ENCODE peak calls at places on chromosomes 16 and 17, in five cellular contexts. I is left ventricle myocardium inferior, Z is aorta, C is A549, F is right cardiac atrium. X is an unnamed sample. For H3K9me3 and H3K4me1, the result is how much of the 10 kb centered on the place peaks cover.

GRCh38 chr16:57265850-57266530 is 18.5 kb downstream of the PLLP start:
- DNase-seq in I (peak), Z (peak), C (no peak), F (peak), X (peak)

GRCh38 chr17:38509008-38509771 is 80.9 kb downstream of the ARHGAP23 start:
- DNase-seq in I (peak), Z (peak), C (peak), F (peak), X (peak)

GRCh38 chr17:18988546-18989173 is 15.9 kb downstream of the FAM83G start:
- DNase-seq in I (no peak), Z (no peak), C (no peak), F (peak), X (no peak)

GRCh38 chr17:47882247-47882646 is 13.8 kb upstream of the SP2 start:
- DNase-seq in I (no peak), Z (peak), C (no peak), F (no peak), X (no peak)

GRCh38 chr17:48541574-48542113 is 3.3 kb downstream of the HOXB2 start:
- DNase-seq in I (peak), Z (peak), C (no peak), F (peak), X (peak)

GRCh38 chr16:4945560-4946502 is 8.9 kb upstream of the PPL start:
- DNase-seq in I (peak), Z (peak), C (peak), F (peak), X (no peak)

GRCh38 chr16:3611145-3611977 is at the start of gene SLX4:
- DNase-seq in I (peak), Z (peak), C (peak), F (peak), X (peak)

GRCh38 chr17:80987941-80988461 is 3.6 kb upstream of the CHMP6 start:
- DNase-seq in I (peak), Z (no peak), C (no peak), F (peak), X (no peak)

GRCh38 chr17:9241371-9241712 is 220.0 kb downstream of the NTN1 start:
- DNase-seq in I (peak), Z (peak), C (no peak), F (peak), X (no peak)

GRCh38 chr16:8655184-8655717 is 19.2 kb upstream of the ABAT start:
- DNase-seq in I (no peak), Z (no peak), C (no peak), F (no peak), X (peak)

GRCh38 chr16:80084163-80084562 is 456.6 kb upstream of the DYNLRB2 start:
- DNase-seq in I (no peak), Z (no peak), C (no peak), F (peak), X (no peak)

GRCh38 chr16:47017636-47018035 is 44.2 kb upstream of the DNAJA2 start:
- DNase-seq in I (no peak), Z (no peak), C (no peak), F (no peak), X (no peak)

GRCh38 chr16:87150359-87151280 is 166.6 kb downstream of the C16orf95 start:
- DNase-seq in I (no peak), Z (no peak), C (no peak), F (no peak), X (no peak)

GRCh38 chr16:87146676-87147075 is 170.5 kb downstream of the C16orf95 start:
- DNase-seq in I (no peak), Z (peak), C (no peak), F (no peak), X (no peak)

GRCh38 chr16:87145181-87146176 is 171.7 kb downstream of the C16orf95 start:
- DNase-seq in I (no peak), Z (peak), C (no peak), F (no peak), X (no peak)

GRCh38 chr16:87152221-87152755 is 164.9 kb downstream of the C16orf95 start:
- DNase-seq in I (no peak), Z (no peak), C (no peak), F (no peak), X (no peak)

DNA sequence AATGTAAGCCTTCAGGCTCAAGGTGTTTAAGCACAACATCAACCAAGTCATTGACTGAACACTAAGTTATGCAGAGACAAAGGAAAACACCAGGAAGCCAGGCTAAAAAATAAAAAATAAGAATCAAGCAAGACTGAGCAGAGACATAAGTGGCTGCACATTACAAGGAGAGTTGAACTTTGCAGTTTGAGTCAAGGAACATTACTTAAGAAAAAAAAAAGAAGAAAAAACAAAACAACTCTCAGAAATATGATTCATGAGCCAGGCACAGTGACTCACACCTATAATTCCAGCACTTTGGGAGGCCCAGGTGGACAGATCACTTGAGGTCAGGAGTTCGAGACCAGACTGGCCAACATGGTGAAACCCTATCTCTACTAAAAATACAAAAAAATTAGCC is 168.1 kb downstream of the C16orf95 start:
- DNase-seq in I (no peak), Z (no peak), C (no peak), F (no peak), X (no peak)
- H3K9me3 ChIP-seq in I (under half), Z (under half), C (under half), F (under half), X (under half)

GRCh38 chr16:14364112-14364385 is 266.0 kb downstream of the PARN start:
- DNase-seq in I (no peak), Z (no peak), C (no peak), F (no peak), X (no peak)

GRCh38 chr16:14358697-14359305 is 271.3 kb downstream of the PARN start:
- DNase-seq in I (no peak), Z (no peak), C (no peak), F (peak), X (no peak)

GRCh38 chr16:14357328-14357727 is 272.7 kb downstream of the PARN start:
- DNase-seq in I (no peak), Z (no peak), C (no peak), F (no peak), X (no peak)

GRCh38 chr16:14362774-14363371 is 267.2 kb downstream of the PARN start:
- DNase-seq in I (no peak), Z (no peak), C (no peak), F (no peak), X (no peak)

DNA sequence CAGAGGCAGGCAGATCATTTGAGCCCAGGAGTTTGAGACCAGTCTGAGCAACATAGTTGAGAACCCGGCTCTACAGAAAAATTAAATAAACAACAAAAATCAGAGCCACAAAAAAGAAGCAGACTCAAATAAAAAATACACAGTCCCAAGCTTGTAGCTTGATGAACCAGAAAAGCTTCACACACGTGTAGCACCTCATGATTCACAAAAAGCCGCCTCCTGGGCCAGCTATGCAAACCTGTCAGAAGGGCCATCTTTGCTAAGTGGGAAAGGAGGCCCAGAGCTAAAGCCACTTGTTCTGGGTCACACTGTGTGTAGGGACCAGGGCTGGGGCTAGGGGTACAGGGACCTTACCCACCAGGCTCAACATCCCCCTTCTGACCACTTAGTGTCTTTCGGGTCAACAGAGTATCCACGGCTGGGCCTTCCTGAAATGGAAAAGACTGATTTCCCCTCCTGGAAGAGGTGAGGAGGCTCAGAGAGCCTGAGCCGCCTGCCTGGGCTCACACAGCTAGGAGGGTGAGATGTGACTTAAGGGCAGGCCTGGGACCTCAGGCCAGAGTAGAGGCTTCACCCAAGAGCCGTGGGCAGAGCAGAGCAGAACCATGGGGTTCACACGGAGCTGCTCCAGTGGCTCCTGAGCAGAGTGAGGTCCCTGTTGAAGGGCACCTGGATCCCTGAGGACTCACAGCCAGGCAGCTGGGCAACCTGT is 269.6 kb downstream of the PARN start:
- DNase-seq in I (no peak), Z (no peak), C (no peak), F (no peak), X (no peak)
- H3K4me1 ChIP-seq in I (under half), Z (under half), C (under half), F (under half), X (under half)

DNA sequence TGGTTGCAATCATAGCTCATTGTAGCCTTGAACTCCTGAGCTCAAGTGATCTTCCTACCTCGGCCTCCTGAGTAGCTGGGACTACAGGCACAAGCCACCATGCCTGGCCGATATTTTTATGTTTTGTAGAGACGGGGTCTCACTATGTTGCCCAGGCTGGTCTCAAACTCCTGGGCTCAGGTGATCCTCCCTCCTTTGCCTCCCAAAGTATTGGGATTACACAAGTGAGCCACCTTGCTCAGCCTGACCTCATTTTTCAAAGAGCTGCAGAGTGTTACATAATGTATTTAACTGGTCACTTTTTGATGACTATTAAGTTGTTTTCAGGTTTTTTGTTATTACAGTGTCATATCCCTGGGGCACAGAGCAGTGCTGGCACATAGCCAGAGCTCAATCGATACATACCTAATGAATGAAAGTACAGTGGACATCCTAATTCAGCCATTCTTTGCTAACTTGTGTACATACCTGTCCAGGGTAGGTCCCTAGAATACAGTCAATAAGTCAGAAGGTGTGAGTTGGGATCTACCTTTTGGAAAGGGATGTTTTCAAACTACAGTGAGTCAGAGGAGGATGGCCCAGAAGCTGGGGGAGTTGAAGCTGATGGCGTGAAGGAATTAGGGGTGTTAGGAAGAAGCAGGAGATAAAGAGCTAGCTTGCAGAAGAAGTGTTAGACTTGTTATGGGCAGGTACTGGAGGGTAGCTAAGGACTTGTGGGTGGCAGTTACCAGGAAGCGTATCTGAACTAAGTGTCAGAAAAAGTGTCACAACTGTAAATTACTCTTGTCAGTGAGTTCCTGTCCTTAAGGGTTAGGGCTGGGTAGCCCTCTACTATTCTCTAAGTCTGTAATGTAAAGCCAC is 20.1 kb upstream of the CYLD start:
- DNase-seq in I (no peak), Z (no peak), C (no peak), F (no peak), X (no peak)
- H3K4me3 ChIP-seq in I (no peak), Z (no peak), C (no peak), F (no peak), X (no peak)

GRCh38 chr16:74807052-74807646 is 32.5 kb upstream of the FA2H start:
- DNase-seq in I (no peak), Z (no peak), C (no peak), F (no peak), X (no peak)
- H3K9me3 ChIP-seq in I (under half), Z (under half), C (under half), F (under half), X (under half)

GRCh38 chr17:77442976-77443742 is 302.4 kb downstream of the SEC14L1 start:
- DNase-seq in I (no peak), Z (no peak), C (no peak), F (no peak), X (no peak)
- H3K4me1 ChIP-seq in I (half or more), Z (under half), C (under half), F (under half), X (under half)

DNA sequence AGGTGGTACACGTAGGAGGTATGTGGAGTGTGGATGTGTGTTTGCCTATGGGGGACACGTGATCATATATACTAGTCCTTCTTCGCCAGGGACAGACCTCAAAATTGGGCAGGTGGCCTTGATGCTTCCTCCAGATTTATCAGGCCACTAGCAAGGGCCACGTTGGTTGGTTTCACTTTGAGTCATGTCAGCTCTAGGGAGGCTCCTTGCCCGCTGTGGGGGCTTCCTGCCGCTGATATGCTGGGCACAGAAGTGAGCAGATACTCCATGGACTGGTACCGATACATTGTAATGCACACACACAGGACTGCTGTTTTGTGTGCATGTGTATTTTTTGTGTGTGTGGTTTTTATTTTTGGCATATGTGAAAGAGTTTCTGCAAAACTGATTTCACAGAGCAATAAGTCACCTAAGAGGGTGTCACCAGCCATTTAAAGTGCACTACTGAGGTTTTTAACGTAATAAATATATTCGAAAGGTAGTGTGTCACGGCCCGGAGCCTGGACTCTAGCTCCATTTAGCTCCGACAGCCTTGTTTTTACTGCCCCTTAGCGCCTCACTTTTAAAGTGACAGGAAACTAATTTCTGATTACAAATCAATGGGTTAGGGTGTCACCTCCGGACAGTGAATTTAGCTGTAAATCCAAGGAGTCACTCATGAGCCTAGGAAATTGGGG is 605.5 kb upstream of the SALL1 start:
- DNase-seq in I (no peak), Z (no peak), C (no peak), F (no peak), X (no peak)
- H3K4me3 ChIP-seq in I (no peak), Z (no peak), C (no peak), F (no peak), X (no peak)

GRCh38 chr16:78100162-78100467 is 661 bp downstream of the WWOX start:
- DNase-seq in I (no peak), Z (no peak), C (no peak), F (no peak), X (no peak)
- H3K9me3 ChIP-seq in I (under half), Z (under half), C (under half), F (under half), X (under half)

DNA sequence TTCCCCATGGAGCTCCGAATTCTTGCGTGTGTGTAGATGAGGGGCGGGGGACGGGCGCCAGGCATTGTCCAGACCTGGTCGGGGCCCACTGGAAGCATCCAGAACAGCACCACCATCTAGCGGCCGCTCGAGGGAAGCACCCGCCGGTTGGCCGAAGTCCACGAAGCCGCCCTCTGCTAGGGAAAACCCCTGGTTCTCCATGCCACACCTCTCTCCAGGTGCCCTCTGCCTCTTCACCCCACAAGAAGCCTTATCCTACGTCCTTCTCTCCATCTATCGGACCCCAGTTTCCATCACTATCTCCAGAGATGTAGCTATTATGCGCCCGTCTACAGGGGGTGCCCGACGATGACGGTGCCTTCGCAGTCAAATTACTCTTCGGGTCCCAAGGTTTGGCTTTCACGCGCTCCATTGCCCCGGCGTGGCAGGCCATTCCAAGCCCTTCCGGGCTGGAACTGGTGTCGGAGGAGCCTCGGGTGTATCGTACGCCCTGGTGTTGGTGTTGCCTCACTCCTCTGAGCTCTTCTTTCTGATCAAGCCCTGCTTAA is 617 bp upstream of the SENP3 start:
- DNase-seq in I (peak), Z (peak), C (peak), F (peak), X (peak)
- H3K4me1 ChIP-seq in I (half or more), Z (under half), C (under half), F (under half), X (under half)

GRCh38 chr16:19417640-19418039 is at the start of gene TMC5:
- DNase-seq in I (no peak), Z (no peak), C (no peak), F (no peak), X (no peak)

GRCh38 chr16:19415461-19415860 is 2.2 kb upstream of the TMC5 start:
- DNase-seq in I (no peak), Z (no peak), C (no peak), F (no peak), X (no peak)

GRCh38 chr16:19418200-19418599 is 517 bp downstream of the TMC5 start:
- DNase-seq in I (no peak), Z (no peak), C (no peak), F (no peak), X (no peak)

GRCh38 chr16:19415918-19416317 is 1.8 kb upstream of the TMC5 start:
- DNase-seq in I (no peak), Z (no peak), C (no peak), F (no peak), X (no peak)

GRCh38 chr16:19419691-19420060 is 2.0 kb downstream of the TMC5 start:
- DNase-seq in I (no peak), Z (no peak), C (peak), F (no peak), X (no peak)
- H3K4me3 ChIP-seq in I (no peak), Z (no peak), C (peak), F (no peak), X (no peak)

X was measured in HAP-1.